ENCODE peak calls at places on chromosomes 2 and 18, in nine cellular contexts. B, T, S, U, Z, E, Q, K and I are unnamed samples. For H3K4me1, the result is how much of the 10 kb centered on the place peaks cover.

GRCh38 chr18:6336239-6336638 is 78.5 kb downstream of the L3MBTL4 start:
- DNase-seq in B (no peak), T (no peak), S (no peak), U (no peak), Z (no peak), E (no peak), Q (no peak), K (no peak), I (no peak)

GRCh38 chr2:96143848-96144480 is 1.3 kb downstream of the DUSP2 start:
- DNase-seq in B (no peak), T (peak), S (no peak), U (no peak), Z (peak), E (peak), Q (peak), K (peak), I (peak)

GRCh38 chr2:119702918-119703401 is 24.0 kb downstream of the TMEM177 start:
- DNase-seq in B (peak), T (peak), S (no peak), U (peak), Z (peak), E (peak), Q (peak), K (peak), I (peak)

GRCh38 chr2:36351291-36352023 is 4.1 kb upstream of the CRIM1 start:
- DNase-seq in B (no peak), T (no peak), S (no peak), U (peak), Z (no peak), E (no peak), Q (no peak), K (no peak), I (no peak)

GRCh38 chr2:95345415-95346235 is 48.5 kb downstream of the KCNIP3 start:
- DNase-seq in B (peak), T (peak), S (no peak), U (peak), Z (peak), E (peak), Q (peak), K (peak), I (peak)

GRCh38 chr2:120283649-120284048 is 31.0 kb downstream of the RALB start:
- DNase-seq in B (no peak), T (no peak), S (no peak), U (no peak), Z (no peak), E (no peak), Q (no peak), K (no peak), I (no peak)

GRCh38 chr2:128949360-128949759 is 630.7 kb upstream of the HS6ST1 start:
- DNase-seq in B (no peak), T (no peak), S (no peak), U (peak), Z (no peak), E (no peak), Q (no peak), K (no peak), I (no peak)

GRCh38 chr2:15881120-15881433 is 59.3 kb upstream of the MYCN start:
- DNase-seq in B (no peak), T (no peak), S (no peak), U (no peak), Z (no peak), E (no peak), Q (no peak), K (no peak), I (no peak)

GRCh38 chr18:30072609-30073385 is 969.7 kb downstream of the DSC3 start:
- DNase-seq in B (no peak), T (no peak), S (no peak), U (no peak), Z (no peak), E (no peak), Q (no peak), K (no peak), I (no peak)

GRCh38 chr2:50469784-50470183 is 562.1 kb downstream of the NRXN1 start:
- DNase-seq in B (no peak), T (no peak), S (no peak), U (no peak), Z (no peak), E (no peak), Q (no peak), K (no peak), I (no peak)

GRCh38 chr2:216694201-216694825 is 1.0 kb downstream of the IGFBP5 start:
- DNase-seq in B (peak), T (peak), S (no peak), U (peak), Z (no peak), E (no peak), Q (peak), K (peak), I (no peak)

GRCh38 chr2:134202361-134202760 is 51.5 kb upstream of the MGAT5 start:
- DNase-seq in B (peak), T (no peak), S (no peak), U (peak), Z (no peak), E (no peak), Q (no peak), K (no peak), I (no peak)

DNA sequence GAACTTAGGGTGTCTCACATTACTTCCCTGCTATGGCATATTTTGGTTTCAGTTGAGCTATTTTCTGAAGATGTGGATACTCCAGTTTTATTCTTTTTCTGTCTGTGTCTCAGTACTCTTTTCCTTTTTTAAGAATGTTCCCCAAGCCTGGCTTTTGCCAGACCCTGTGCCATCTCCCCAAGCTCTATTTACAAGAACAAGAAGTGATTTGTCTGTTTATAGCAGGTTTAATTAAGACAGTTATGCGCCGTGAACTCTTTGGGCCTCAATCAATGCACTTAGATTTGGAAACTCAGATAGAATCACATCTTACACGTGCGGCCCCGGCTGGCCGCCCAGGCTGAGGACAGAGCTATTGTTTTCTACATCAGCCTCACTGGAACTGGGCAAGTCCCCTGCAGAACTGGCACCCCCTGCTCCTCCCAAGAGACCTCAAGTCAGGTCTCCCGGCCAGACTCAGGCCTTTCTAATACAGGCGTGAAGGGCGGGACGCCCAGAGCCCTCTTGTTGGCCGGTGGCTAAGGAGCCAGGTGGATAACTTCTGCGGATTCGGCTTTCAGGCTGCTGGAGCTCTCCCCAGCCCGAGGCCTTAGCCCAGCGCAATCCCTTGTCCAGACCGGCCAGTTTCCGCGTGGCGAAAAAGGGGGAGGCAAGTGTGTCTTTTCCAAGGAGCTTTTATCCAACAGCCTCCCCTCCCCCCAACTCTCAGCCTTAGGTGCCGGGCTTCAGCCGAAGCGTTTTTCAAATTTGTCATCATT is 9.1 kb upstream of the SATB2 start:
- DNase-seq in B (no peak), T (no peak), S (no peak), U (no peak), Z (no peak), E (peak), Q (no peak), K (no peak), I (no peak)
- H3K4me1 ChIP-seq in B (under half), T (under half), S (half or more), U (under half), Z (under half), E (under half), Q (half or more), K (under half), I (half or more)

DNA sequence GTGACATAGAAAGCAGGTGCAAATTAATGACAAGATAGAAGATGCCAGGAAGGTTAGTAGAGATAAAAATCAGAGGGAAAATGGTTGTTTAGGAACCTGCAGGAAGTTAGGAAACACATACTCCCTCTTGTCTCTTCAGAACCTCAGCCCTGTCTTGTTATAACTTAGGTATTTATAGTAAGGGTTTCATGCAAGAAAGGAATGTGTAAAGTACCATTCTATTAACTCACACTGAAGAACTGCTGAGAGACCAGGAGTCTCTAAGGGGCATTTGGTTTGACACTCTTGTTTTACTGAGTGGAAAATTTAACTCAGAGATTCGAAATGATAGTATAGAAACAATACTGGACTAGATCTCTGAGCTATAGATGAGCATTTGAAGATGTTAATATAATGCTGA is 235.2 kb upstream of the RGPD4 start:
- DNase-seq in B (no peak), T (no peak), S (no peak), U (peak), Z (no peak), E (no peak), Q (no peak), K (no peak), I (no peak)
- H3K4me1 ChIP-seq in B (under half), T (under half), S (under half), U (half or more), Z (under half), E (under half), Q (under half), K (under half), I (under half)

GRCh38 chr2:84918430-84918829 is 13.0 kb downstream of the TMSB10 start:
- DNase-seq in B (no peak), T (no peak), S (no peak), U (no peak), Z (no peak), E (no peak), Q (no peak), K (no peak), I (no peak)

GRCh38 chr2:84925336-84925723 is 19.9 kb downstream of the TMSB10 start:
- DNase-seq in B (no peak), T (peak), S (no peak), U (no peak), Z (no peak), E (peak), Q (peak), K (no peak), I (peak)

GRCh38 chr2:84924173-84925106 is 19.0 kb downstream of the TMSB10 start:
- DNase-seq in B (peak), T (peak), S (no peak), U (peak), Z (no peak), E (peak), Q (no peak), K (no peak), I (peak)

GRCh38 chr2:84923009-84923408 is 17.6 kb downstream of the TMSB10 start:
- DNase-seq in B (no peak), T (no peak), S (no peak), U (no peak), Z (no peak), E (no peak), Q (no peak), K (no peak), I (no peak)

DNA sequence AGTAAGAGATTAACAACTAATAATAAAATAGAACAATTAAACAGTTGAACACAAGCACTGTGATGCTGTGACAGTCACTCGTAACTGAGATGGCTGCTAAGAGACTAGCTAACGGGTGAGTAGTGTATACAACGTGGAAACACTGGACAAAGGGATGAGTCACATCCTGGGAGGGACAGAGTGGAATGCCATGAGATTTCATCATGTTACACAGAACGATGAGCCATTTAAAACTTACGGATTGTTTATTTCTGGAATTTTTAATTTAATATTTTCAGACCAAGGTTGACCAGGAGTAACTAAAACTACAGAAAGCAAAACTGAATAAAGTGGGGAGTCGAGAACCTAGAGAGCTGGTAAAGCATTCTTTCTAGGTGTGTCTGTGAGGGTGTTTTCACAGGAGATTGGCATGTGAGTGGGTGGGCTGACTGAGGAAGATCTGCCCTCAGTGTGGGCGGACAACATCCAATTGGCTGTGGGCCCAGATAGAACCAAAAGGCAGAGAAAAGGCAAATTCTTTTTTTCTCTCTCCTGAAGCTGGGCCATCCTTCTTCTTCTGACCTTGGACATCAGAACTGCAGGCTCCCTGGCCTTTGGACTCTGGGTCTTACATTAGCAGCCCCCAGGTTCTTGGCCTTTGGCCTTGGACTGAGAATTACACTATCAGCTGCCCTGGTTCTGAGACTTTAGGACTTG is 14.6 kb downstream of the TMSB10 start:
- DNase-seq in B (peak), T (peak), S (no peak), U (peak), Z (no peak), E (peak), Q (no peak), K (no peak), I (no peak)
- H3K4me1 ChIP-seq in B (under half), T (under half), S (under half), U (under half), Z (under half), E (under half), Q (under half), K (under half), I (under half)

DNA sequence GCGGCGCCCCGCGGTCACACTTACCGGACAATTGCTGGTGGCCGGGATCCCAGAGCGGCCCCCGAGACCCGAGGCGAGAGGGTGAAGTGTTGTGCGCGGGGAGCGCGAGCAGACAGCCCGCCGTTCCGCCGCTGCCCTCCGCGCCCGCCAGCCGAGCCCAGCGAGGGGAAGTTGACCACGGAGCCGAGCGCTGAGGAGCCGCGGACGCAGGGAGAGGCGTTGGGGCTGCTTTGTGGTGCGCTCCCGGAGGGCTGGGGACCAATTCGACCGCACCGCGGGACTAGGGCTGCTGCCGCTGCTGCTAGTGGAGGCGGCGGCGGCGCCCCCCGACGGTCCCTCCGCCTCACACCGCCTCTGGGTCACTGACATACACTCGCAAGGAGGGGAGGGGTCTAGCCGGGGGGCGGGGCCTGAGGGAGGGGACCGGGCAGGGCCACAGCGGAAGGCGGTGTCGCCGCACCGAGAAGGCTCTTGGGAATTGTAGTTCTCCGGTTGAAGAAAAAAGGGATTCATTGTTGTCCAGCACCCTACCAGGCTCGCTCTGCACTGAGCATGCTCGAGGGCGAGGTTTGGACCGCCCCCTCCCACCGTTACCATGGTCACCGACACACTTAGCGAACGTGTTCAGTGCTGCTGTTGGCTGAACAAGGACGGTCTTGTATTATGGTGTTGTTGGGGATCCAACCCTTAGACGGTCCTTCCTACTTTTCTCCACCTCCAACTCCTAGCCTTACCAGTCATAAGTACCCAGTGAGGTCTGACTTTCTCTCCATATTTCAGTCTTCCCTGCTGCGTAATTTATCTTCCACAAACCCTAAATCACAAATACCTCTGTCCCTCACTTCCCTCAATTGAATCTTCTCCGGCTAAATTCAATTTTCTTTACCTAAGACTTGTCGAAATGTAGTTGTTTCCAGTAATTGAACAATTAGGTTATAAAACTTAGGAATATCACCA is at the start of gene PELI1:
- DNase-seq in B (peak), T (peak), S (peak), U (peak), Z (peak), E (peak), Q (peak), K (peak), I (peak)
- H3K4me1 ChIP-seq in B (under half), T (under half), S (under half), U (under half), Z (under half), E (under half), Q (under half), K (under half), I (under half)

GRCh38 chr2:168753765-168754334 is 48.6 kb upstream of the NOSTRIN start:
- DNase-seq in B (no peak), T (no peak), S (no peak), U (no peak), Z (no peak), E (no peak), Q (no peak), K (no peak), I (no peak)
- H3K4me1 ChIP-seq in B (under half), T (under half), S (under half), U (under half), Z (half or more), E (under half), Q (under half), K (under half), I (under half)

GRCh38 chr2:39435254-39435653 is 1.8 kb downstream of the MAP4K3 start:
- DNase-seq in B (no peak), T (no peak), S (no peak), U (peak), Z (no peak), E (no peak), Q (no peak), K (no peak), I (no peak)

GRCh38 chr2:39434233-39434897 is 2.7 kb downstream of the MAP4K3 start:
- DNase-seq in B (no peak), T (no peak), S (no peak), U (peak), Z (no peak), E (no peak), Q (no peak), K (no peak), I (no peak)

GRCh38 chr2:39437522-39438296 is 624 bp upstream of the MAP4K3 start:
- DNase-seq in B (no peak), T (peak), S (no peak), U (peak), Z (no peak), E (peak), Q (peak), K (peak), I (peak)

GRCh38 chr2:39435974-39436591 is 1.0 kb downstream of the MAP4K3 start:
- DNase-seq in B (no peak), T (peak), S (no peak), U (peak), Z (no peak), E (peak), Q (no peak), K (no peak), I (no peak)

GRCh38 chr2:39436592-39437521 is at the start of gene MAP4K3:
- DNase-seq in B (peak), T (peak), S (peak), U (peak), Z (peak), E (peak), Q (peak), K (peak), I (peak)
- H3K4me1 ChIP-seq in B (under half), T (under half), S (half or more), U (half or more), Z (under half), E (under half), Q (half or more), K (under half), I (under half)